ENCODE peak calls at places on chromosomes 6 and 20, in ten cellular contexts. One of them, this sample, is unnamed. For H3K9me3, the result is how much of the 10 kb centered on the place peaks cover.

GRCh38 chr6:56347526-56347925 is 100.1 kb upstream of the COL21A1 start:
- DNase-seq in transverse colon: no peak
- DNase-seq in A549: no peak
- DNase-seq in ovary: no peak
- DNase-seq in sigmoid colon: no peak
- DNase-seq in HepG2: no peak
- DNase-seq in stomach: no peak
- DNase-seq in esophagus muscularis mucosa: no peak
- DNase-seq in suprapubic skin: no peak
- DNase-seq in H1: no peak
- DNase-seq in this sample: no peak

GRCh38 chr6:154447929-154448328 is 62.6 kb downstream of the CNKSR3 start:
- DNase-seq in transverse colon: no peak
- DNase-seq in A549: no peak
- DNase-seq in ovary: no peak
- DNase-seq in sigmoid colon: no peak
- DNase-seq in HepG2: no peak
- DNase-seq in stomach: no peak
- DNase-seq in esophagus muscularis mucosa: no peak
- DNase-seq in suprapubic skin: no peak
- DNase-seq in H1: no peak
- DNase-seq in this sample: no peak

GRCh38 chr6:110352603-110353303 is 5.4 kb downstream of the METTL24 start:
- DNase-seq in transverse colon: no peak
- DNase-seq in A549: no peak
- DNase-seq in ovary: no peak
- DNase-seq in sigmoid colon: no peak
- DNase-seq in HepG2: no peak
- DNase-seq in stomach: no peak
- DNase-seq in esophagus muscularis mucosa: no peak
- DNase-seq in suprapubic skin: no peak
- DNase-seq in H1: no peak
- DNase-seq in this sample: no peak

GRCh38 chr6:128487055-128487454 is 33.3 kb downstream of the PTPRK start:
- DNase-seq in transverse colon: no peak
- DNase-seq in A549: no peak
- DNase-seq in ovary: no peak
- DNase-seq in sigmoid colon: no peak
- DNase-seq in HepG2: peak
- DNase-seq in stomach: no peak
- DNase-seq in esophagus muscularis mucosa: no peak
- DNase-seq in suprapubic skin: no peak
- DNase-seq in H1: no peak
- DNase-seq in this sample: no peak

GRCh38 chr6:166707045-166707444 is 80.0 kb upstream of the RPS6KA2 start:
- DNase-seq in transverse colon: peak
- DNase-seq in A549: peak
- DNase-seq in ovary: no peak
- DNase-seq in sigmoid colon: no peak
- DNase-seq in HepG2: peak
- DNase-seq in stomach: peak
- DNase-seq in esophagus muscularis mucosa: no peak
- DNase-seq in suprapubic skin: no peak
- DNase-seq in H1: peak
- DNase-seq in this sample: no peak

GRCh38 chr20:57114290-57115005 is 152.0 kb downstream of the BMP7 start:
- DNase-seq in transverse colon: no peak
- DNase-seq in A549: no peak
- DNase-seq in ovary: no peak
- DNase-seq in sigmoid colon: no peak
- DNase-seq in HepG2: no peak
- DNase-seq in stomach: no peak
- DNase-seq in esophagus muscularis mucosa: no peak
- DNase-seq in suprapubic skin: no peak
- DNase-seq in H1: no peak
- DNase-seq in this sample: no peak

GRCh38 chr20:35283441-35284266 is 918 bp downstream of the EIF6 start:
- DNase-seq in transverse colon: no peak
- DNase-seq in A549: no peak
- DNase-seq in ovary: no peak
- DNase-seq in sigmoid colon: no peak
- DNase-seq in HepG2: no peak
- DNase-seq in stomach: no peak
- DNase-seq in esophagus muscularis mucosa: no peak
- DNase-seq in suprapubic skin: no peak
- DNase-seq in H1: no peak
- DNase-seq in this sample: no peak

GRCh38 chr20:53738945-53739798 is 145.5 kb upstream of the ZNF217 start:
- DNase-seq in transverse colon: no peak
- DNase-seq in A549: no peak
- DNase-seq in ovary: no peak
- DNase-seq in sigmoid colon: no peak
- DNase-seq in HepG2: no peak
- DNase-seq in stomach: no peak
- DNase-seq in esophagus muscularis mucosa: no peak
- DNase-seq in suprapubic skin: no peak
- DNase-seq in H1: no peak
- DNase-seq in this sample: no peak

GRCh38 chr6:130848945-130849344 is 21.7 kb downstream of the SMLR1 start:
- DNase-seq in transverse colon: no peak
- DNase-seq in A549: no peak
- DNase-seq in ovary: no peak
- DNase-seq in sigmoid colon: no peak
- DNase-seq in HepG2: no peak
- DNase-seq in stomach: no peak
- DNase-seq in esophagus muscularis mucosa: no peak
- DNase-seq in suprapubic skin: no peak
- DNase-seq in H1: no peak
- DNase-seq in this sample: no peak

GRCh38 chr6:130982941-130983456 is 80.0 kb downstream of the EPB41L2 start:
- DNase-seq in transverse colon: no peak
- DNase-seq in A549: no peak
- DNase-seq in ovary: no peak
- DNase-seq in sigmoid colon: no peak
- DNase-seq in HepG2: no peak
- DNase-seq in stomach: no peak
- DNase-seq in esophagus muscularis mucosa: no peak
- DNase-seq in suprapubic skin: no peak
- DNase-seq in H1: no peak
- DNase-seq in this sample: no peak

GRCh38 chr6:121837545-121838229 is 402.2 kb downstream of the GJA1 start:
- DNase-seq in transverse colon: no peak
- DNase-seq in A549: no peak
- DNase-seq in ovary: no peak
- DNase-seq in sigmoid colon: no peak
- DNase-seq in HepG2: no peak
- DNase-seq in stomach: no peak
- DNase-seq in esophagus muscularis mucosa: no peak
- DNase-seq in suprapubic skin: no peak
- DNase-seq in H1: no peak
- DNase-seq in this sample: no peak

GRCh38 chr6:135212935-135213334 is 31.8 kb downstream of the MYB start:
- DNase-seq in transverse colon: no peak
- DNase-seq in A549: no peak
- DNase-seq in ovary: no peak
- DNase-seq in sigmoid colon: no peak
- DNase-seq in HepG2: no peak
- DNase-seq in stomach: no peak
- DNase-seq in esophagus muscularis mucosa: no peak
- DNase-seq in suprapubic skin: no peak
- DNase-seq in H1: no peak
- DNase-seq in this sample: no peak

GRCh38 chr6:70857387-70858077 is 99.3 kb downstream of the B3GAT2 start:
- DNase-seq in transverse colon: no peak
- DNase-seq in A549: no peak
- DNase-seq in ovary: no peak
- DNase-seq in sigmoid colon: no peak
- DNase-seq in HepG2: no peak
- DNase-seq in stomach: no peak
- DNase-seq in esophagus muscularis mucosa: no peak
- DNase-seq in suprapubic skin: no peak
- DNase-seq in H1: no peak
- DNase-seq in this sample: no peak

GRCh38 chr20:8213831-8214587 is 81.9 kb downstream of the PLCB1 start:
- DNase-seq in transverse colon: no peak
- DNase-seq in A549: no peak
- DNase-seq in ovary: no peak
- DNase-seq in sigmoid colon: no peak
- DNase-seq in HepG2: no peak
- DNase-seq in stomach: no peak
- DNase-seq in esophagus muscularis mucosa: no peak
- DNase-seq in suprapubic skin: no peak
- DNase-seq in H1: no peak
- DNase-seq in this sample: no peak

DNA sequence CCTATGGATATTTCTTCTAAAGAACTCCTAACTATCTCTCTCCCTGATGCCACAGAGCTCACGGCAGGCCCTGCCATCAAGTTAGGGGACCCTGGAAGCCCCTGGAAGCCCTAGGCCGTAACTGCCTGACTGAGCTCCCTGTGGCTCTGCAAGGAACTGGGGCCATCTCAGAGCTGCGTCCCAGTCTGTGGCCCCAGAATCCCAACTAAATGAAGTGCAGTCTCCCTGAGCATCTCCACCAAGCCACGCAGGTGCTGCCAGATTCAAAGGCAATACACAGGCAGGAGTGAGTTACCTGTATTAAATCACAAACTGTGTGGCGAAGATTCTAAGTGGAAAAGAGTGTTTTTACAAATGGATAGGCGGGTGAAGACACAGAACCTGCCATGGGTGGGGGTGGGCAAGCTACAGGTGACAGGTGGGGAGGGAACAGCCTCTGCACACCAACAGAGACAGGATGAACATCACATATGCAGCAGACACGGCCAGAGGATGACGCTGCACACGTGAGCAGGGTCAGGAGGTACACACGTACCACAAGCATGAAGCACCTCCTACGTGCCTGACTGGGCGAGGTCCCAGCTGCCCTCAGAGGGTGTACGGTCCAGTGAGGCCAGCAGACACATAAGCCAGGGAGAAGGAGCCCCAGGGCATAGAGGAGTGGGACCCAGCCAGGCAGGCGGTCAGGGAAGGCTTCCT is 358.5 kb downstream of the ZFAND3 start:
- DNase-seq in transverse colon: no peak
- DNase-seq in A549: no peak
- DNase-seq in ovary: no peak
- DNase-seq in sigmoid colon: peak
- DNase-seq in HepG2: no peak
- DNase-seq in stomach: no peak
- DNase-seq in esophagus muscularis mucosa: no peak
- DNase-seq in suprapubic skin: no peak
- DNase-seq in H1: no peak
- DNase-seq in this sample: no peak
- TF ChIP-seq POLR2A in transverse colon: no peak
- TF ChIP-seq POLR2A in A549: no peak
- TF ChIP-seq POLR2A in ovary: no peak
- TF ChIP-seq POLR2A in sigmoid colon: no peak
- TF ChIP-seq POLR2A in HepG2: no peak
- TF ChIP-seq POLR2A in stomach: no peak
- TF ChIP-seq POLR2A in esophagus muscularis mucosa: no peak
- TF ChIP-seq POLR2A in suprapubic skin: no peak
- TF ChIP-seq POLR2A in H1: no peak
- TF ChIP-seq POLR2A in this sample: no peak

DNA sequence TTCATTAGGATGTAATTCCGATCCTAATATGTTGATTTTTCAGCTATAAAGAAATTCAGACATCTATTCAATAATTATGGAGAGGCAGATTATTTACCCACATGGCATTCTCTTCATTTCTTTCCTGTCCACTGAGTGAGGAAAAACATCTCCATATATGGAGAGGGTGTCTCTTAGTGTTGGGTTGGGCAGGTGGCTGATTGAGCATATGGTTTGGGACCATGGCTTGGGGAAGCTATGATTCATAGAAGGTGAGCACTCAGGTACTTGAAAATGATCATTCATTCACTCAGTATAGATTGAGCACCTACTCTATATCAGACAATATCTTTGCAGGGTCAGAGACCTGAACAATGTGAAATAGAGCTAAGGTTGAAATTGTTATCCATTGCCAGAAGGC is 41.3 kb upstream of the IL20RA start:
- DNase-seq in transverse colon: no peak
- DNase-seq in A549: no peak
- DNase-seq in ovary: no peak
- DNase-seq in sigmoid colon: no peak
- DNase-seq in HepG2: no peak
- DNase-seq in stomach: no peak
- DNase-seq in esophagus muscularis mucosa: no peak
- DNase-seq in suprapubic skin: no peak
- DNase-seq in H1: no peak
- DNase-seq in this sample: no peak
- TF ChIP-seq EP300 in transverse colon: no peak
- TF ChIP-seq EP300 in A549: no peak
- TF ChIP-seq EP300 in ovary: no peak
- TF ChIP-seq EP300 in sigmoid colon: no peak
- TF ChIP-seq EP300 in HepG2: no peak
- TF ChIP-seq EP300 in stomach: no peak
- TF ChIP-seq EP300 in esophagus muscularis mucosa: no peak
- TF ChIP-seq EP300 in suprapubic skin: no peak
- TF ChIP-seq EP300 in H1: no peak
- TF ChIP-seq EP300 in this sample: no peak

GRCh38 chr6:17562636-17563035 is 37.5 kb upstream of the FAM8A1 start:
- DNase-seq in transverse colon: no peak
- DNase-seq in A549: no peak
- DNase-seq in ovary: no peak
- DNase-seq in sigmoid colon: no peak
- DNase-seq in HepG2: no peak
- DNase-seq in stomach: no peak
- DNase-seq in esophagus muscularis mucosa: no peak
- DNase-seq in suprapubic skin: no peak
- DNase-seq in H1: no peak
- DNase-seq in this sample: no peak

DNA sequence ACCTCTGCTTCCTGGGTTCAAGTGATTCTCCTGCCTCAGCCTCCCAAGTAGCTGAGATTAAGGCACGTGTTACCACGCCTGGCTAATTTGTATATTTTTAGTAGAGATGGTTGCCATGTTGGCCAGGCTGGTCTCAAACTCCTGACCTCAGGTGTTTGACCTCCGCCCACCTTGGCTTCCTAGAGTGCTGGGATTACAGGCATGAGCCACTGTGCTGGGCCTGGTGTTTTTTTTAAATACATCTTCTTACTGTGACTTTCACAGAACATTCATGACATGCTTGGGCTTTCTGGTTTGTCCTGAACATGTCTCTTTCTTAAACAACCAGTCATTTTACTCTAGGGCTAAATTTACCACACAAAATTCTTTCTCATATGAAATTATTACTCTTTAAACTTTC is 34.7 kb upstream of the FAM8A1 start:
- DNase-seq in transverse colon: no peak
- DNase-seq in A549: no peak
- DNase-seq in ovary: no peak
- DNase-seq in sigmoid colon: no peak
- DNase-seq in HepG2: no peak
- DNase-seq in stomach: no peak
- DNase-seq in esophagus muscularis mucosa: no peak
- DNase-seq in suprapubic skin: no peak
- DNase-seq in H1: no peak
- DNase-seq in this sample: no peak
- H3K9me3 ChIP-seq in transverse colon: under half
- H3K9me3 ChIP-seq in A549: under half
- H3K9me3 ChIP-seq in ovary: under half
- H3K9me3 ChIP-seq in sigmoid colon: under half
- H3K9me3 ChIP-seq in HepG2: under half
- H3K9me3 ChIP-seq in stomach: under half
- H3K9me3 ChIP-seq in esophagus muscularis mucosa: under half
- H3K9me3 ChIP-seq in suprapubic skin: under half
- H3K9me3 ChIP-seq in H1: under half
- H3K9me3 ChIP-seq in this sample: under half

GRCh38 chr20:20712474-20713243 is at the start of gene RALGAPA2:
- DNase-seq in transverse colon: peak
- DNase-seq in A549: peak
- DNase-seq in ovary: peak
- DNase-seq in sigmoid colon: peak
- DNase-seq in HepG2: peak
- DNase-seq in stomach: peak
- DNase-seq in esophagus muscularis mucosa: peak
- DNase-seq in suprapubic skin: peak
- DNase-seq in H1: peak
- DNase-seq in this sample: peak
- TF ChIP-seq POLR2A in transverse colon: no peak
- TF ChIP-seq POLR2A in A549: peak
- TF ChIP-seq POLR2A in ovary: peak
- TF ChIP-seq POLR2A in sigmoid colon: no peak
- TF ChIP-seq POLR2A in HepG2: peak
- TF ChIP-seq POLR2A in stomach: no peak
- TF ChIP-seq POLR2A in esophagus muscularis mucosa: no peak
- TF ChIP-seq POLR2A in suprapubic skin: no peak
- TF ChIP-seq POLR2A in H1: peak
- TF ChIP-seq POLR2A in this sample: peak

This sample was measured in tibial nerve.